ENCODE peak calls at places on chromosomes 6 and 20, in seven cellular contexts. Z, O, T, X, R, V and Q are unnamed samples.
A peak's percentile ranks its signal among the peaks of the same experiment; 100 is the strongest.

GRCh38 chr6:19857139-19857538 is 20.0 kb downstream of the ID4 start:
- DNase-seq in T (no peak), R (no peak), V (no peak), Z (no peak), O (no peak), X (no peak), Q (no peak)

GRCh38 chr20:44810061-44810390 is 320 bp downstream of the RIMS4 start:
- DNase-seq in V (no peak), Z (no peak), R (no peak), X (peak; percentile 36), T (peak; percentile 43), O (no peak), Q (no peak)

GRCh38 chr6:715709-716450 is 22.9 kb upstream of the EXOC2 start:
- DNase-seq in V (peak; percentile 45), R (no peak), Z (no peak), X (no peak), O (no peak), T (no peak), Q (no peak)

GRCh38 chr6:90249458-90249857 is 47.2 kb downstream of the BACH2 start:
- DNase-seq in X (no peak), T (no peak), O (no peak), Z (no peak), V (no peak), R (no peak), Q (no peak)

GRCh38 chr20:43584448-43585138 is 6.1 kb upstream of the IFT52 start:
- DNase-seq in R (no peak), V (no peak), X (peak; percentile 54), Z (no peak), O (no peak), T (peak; percentile 22), Q (no peak)

GRCh38 chr6:72788188-72788587 is 166.3 kb downstream of the KCNQ5 start:
- DNase-seq in X (peak; percentile 89), O (no peak), T (no peak), Z (no peak), V (no peak), R (peak; percentile 46), Q (no peak)

GRCh38 chr6:26064619-26065257 is 22.5 kb upstream of the HFE start:
- DNase-seq in O (peak; percentile 54), Z (peak; percentile 60), X (peak; percentile 70), T (peak; percentile 79), V (peak; percentile 46), R (peak; percentile 68), Q (peak; percentile 75)

GRCh38 chr6:128848169-128848935 is 34.6 kb upstream of the LAMA2 start:
- DNase-seq in Z (peak; percentile 71), R (no peak), O (no peak), V (no peak), T (peak; percentile 26), X (no peak), Q (no peak)

GRCh38 chr20:58693226-58694006 is 816 bp downstream of the NPEPL1 start:
- DNase-seq in Z (peak; percentile 66), X (peak; percentile 43), V (no peak), T (peak; percentile 59), O (no peak), R (peak; percentile 29), Q (no peak)

GRCh38 chr20:58692579-58693225 is at the start of gene NPEPL1:
- DNase-seq in T (peak; percentile 79), R (peak; percentile 88), V (no peak), Z (peak; percentile 90), O (peak; percentile 28), X (peak; percentile 94), Q (peak; percentile 67)

GRCh38 chr20:58691405-58691772 is 1.2 kb upstream of the NPEPL1 start:
- DNase-seq in V (no peak), T (no peak), Z (no peak), R (no peak), X (no peak), O (no peak), Q (no peak)

GRCh38 chr20:58690851-58691250 is 1.7 kb upstream of the NPEPL1 start:
- DNase-seq in V (no peak), R (no peak), X (peak; percentile 63), O (no peak), Z (no peak), T (no peak), Q (no peak)

DNA sequence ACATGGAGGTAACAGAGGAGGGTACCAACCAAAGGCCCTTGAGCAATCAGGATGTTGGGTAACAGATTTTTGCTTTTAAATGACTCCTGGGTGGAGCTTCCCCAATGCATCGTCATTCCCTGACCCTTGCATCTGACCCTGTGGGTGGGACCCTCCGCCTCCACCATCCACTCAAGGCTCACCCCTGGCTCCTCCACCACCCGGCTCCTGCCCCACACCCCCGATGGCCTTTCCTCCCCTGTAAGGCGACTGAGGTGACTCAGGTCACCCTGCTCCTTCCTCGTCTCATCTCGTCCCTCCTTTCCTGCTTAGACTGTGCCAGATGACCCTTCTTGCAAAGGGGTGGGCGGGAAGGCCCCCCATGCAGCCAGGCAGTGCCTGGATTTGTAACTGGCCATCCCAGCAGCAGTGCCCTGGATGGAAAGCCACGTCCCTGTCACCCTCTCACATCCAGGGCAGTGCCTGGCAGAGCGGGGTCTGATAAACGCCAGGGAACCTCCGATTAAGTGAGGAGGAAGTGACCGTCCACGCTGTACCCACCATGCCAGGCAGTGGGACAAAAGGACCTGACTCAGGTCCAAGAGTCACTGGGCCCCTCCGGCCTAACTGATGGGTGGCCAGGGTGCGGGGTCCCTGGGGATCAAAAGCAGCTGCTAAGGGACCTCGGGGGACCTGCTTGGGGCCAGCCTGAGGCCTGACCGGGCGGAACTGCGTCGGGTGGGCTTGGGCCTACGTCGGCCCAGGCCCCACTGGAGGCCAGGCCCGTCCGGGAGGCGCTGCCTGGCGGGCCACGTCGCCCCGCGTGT is 624 bp upstream of the NPEPL1 start:
- DNase-seq in Z (no peak), X (peak; percentile 50), V (no peak), R (no peak), T (no peak), O (no peak), Q (no peak)
- TF ChIP-seq EZH2phosphoT487 in Z (no peak), X (no peak), V (no peak), R (no peak), T (no peak), O (no peak), Q (no peak)

GRCh38 chr6:131061041-131061770 is 1.8 kb downstream of the EPB41L2 start:
- DNase-seq in O (no peak), T (no peak), R (peak; percentile 26), Z (peak; percentile 44), V (no peak), X (peak; percentile 63), Q (peak; percentile 49)

GRCh38 chr6:131063764-131064272 is 773 bp upstream of the EPB41L2 start:
- DNase-seq in Z (peak; percentile 21), O (no peak), T (no peak), R (no peak), X (peak; percentile 36), V (no peak), Q (peak; percentile 4)

GRCh38 chr6:131062245-131063027 is 609 bp downstream of the EPB41L2 start:
- DNase-seq in O (no peak), Z (peak; percentile 46), X (peak; percentile 73), T (peak; percentile 45), V (no peak), R (no peak), Q (peak; percentile 56)

GRCh38 chr6:131061771-131062160 is 1.3 kb downstream of the EPB41L2 start:
- DNase-seq in O (no peak), Z (no peak), V (no peak), T (no peak), R (no peak), X (peak; percentile 64), Q (peak; percentile 30)

DNA sequence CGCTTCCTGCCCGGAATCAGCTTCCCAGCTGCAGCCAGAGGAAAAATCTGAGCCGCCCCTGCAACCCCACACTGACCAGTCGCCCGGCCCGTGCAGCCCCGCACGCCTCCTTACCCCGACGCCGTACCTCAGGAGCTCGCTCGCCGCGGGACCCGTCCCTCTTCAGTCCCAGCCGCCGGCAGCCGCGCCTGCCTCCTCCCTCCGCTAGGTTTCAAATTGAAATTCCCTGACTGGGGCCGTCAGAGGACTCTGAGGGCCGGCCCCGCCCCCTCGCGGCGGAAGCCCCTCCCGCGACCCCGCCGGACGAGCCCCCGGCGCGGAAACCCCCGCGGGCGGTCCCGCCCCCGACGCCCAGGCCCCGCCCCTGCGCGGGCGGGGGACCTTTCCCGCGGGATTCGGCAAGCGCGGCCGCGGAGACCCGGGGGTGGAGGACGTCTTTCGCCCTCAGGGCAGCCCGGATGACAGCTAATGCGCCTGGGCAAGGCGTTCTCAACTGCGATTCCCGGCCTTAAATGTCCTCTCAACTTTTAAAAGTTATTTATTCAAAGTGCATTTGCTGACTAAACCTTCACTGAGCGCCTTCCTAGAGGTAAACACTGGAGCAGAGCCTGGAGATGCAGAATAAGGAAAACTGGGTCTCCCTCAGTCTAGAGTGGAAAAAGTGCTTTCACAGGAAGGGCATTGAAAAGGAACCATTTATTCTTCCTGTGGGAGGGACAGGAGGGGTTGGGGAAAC is at the start of gene EPB41L2:
- DNase-seq in V (peak; percentile 69), R (peak; percentile 89), O (peak; percentile 70), Z (peak; percentile 97), T (peak; percentile 97), X (peak; percentile 96), Q (peak; percentile 94)
- H2AFZ ChIP-seq in V (peak within 1 kb of the TSS; percentile 82), R (peak within 1 kb of the TSS; percentile 87), O (peak within 1 kb of the TSS; percentile 99), Z (peak within 1 kb of the TSS; percentile 81), T (peak within 1 kb of the TSS; percentile 97), X (peak within 1 kb of the TSS; percentile 98), Q (peak within 1 kb of the TSS; percentile 99)

GRCh38 chr6:36555750-36556252 is 8.5 kb upstream of the STK38 start:
- DNase-seq in V (no peak), O (no peak), Z (no peak), X (no peak), T (no peak), R (no peak), Q (no peak)
- H3K4me1 ChIP-seq in V (no peaks in the 10 kb centered on the region), O (no peaks in the 10 kb centered on the region), Z (no peaks in the 10 kb centered on the region), X (peaks cover 8% of the 10 kb centered on the region), T (no peaks in the 10 kb centered on the region), R (peaks cover 26% of the 10 kb centered on the region), Q (peaks cover 53% of the 10 kb centered on the region)

DNA sequence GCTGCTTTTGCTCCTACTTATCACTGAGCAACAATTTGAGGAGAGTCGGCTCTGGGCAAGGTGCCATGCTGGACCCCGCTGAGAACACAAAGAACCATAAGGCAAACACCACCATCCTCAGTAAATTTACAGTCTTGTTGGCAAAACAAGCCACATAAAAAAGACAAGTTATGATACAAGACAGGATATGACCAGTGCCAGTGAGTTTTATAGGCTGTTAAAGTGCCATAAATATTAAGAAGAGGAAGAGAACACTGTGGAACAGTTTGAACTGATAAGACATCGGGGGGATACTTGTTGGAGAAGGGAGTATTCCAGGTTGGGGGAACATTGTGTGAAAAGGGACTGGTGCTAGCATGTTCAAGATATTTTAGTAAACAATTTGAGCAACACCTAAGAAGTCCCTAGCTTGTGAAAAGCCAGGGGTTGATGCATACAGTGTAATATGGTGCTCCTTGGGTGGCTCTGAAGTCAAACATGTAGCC is 25.3 kb upstream of the RIPOR2 start:
- DNase-seq in V (no peak), O (no peak), Z (no peak), R (peak; percentile 55), T (no peak), X (no peak), Q (no peak)
- TF ChIP-seq EZH2phosphoT487 in V (no peak), O (no peak), Z (no peak), R (no peak), T (no peak), X (no peak), Q (no peak)

DNA sequence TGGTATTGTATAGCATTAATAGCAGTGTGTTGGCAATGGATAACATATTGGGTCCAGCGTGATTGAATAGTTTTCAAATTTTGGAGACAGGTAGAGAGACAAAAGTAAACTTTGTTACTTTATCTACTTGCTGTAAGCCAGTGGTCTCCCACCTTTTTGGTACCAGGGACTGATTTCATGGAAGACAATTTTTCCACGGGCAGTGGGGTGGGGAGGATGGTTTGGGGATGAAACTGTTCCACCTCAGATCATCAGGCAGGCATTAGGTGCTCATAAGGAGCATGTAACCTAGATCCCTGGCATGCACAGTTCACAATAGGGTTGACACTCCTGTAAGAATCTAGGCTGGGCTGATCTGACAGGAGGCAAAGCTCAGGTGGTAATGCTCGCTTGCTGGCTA is 14.6 kb upstream of the PROKR2 start:
- DNase-seq in T (no peak), Z (no peak), X (no peak), O (no peak), R (no peak), V (no peak), Q (no peak)
- H2AFZ ChIP-seq in T (no peak overlapping the region), Z (no peak overlapping the region), X (no peak overlapping the region), O (no peak overlapping the region), R (no peak overlapping the region), V (no peak overlapping the region), Q (no peak overlapping the region)